ENCODE peak calls at places on chromosome 20, in ten cellular contexts. N is RWPE1; I is right cardiac atrium; G is stimulated activated CD8-positive, alpha-beta memory T cell treated with anti-CD3 and anti-CD28 coated beads, Interleukin-15, amount 100 ng/mL, for 1 hour; P is mucosa of descending colon; C is H1; U is MM.1S; W is right lobe of liver; Y is NCI-H345; O is T-helper 17 cell. V is an unnamed sample.

GRCh38 chr20:15616626-15617025 is 956.6 kb downstream of the KIF16B start:
- DNase-seq in N (no peak), I (no peak), G (no peak), P (no peak), C (no peak), U (no peak), W (no peak), Y (no peak), O (no peak), V (no peak)

GRCh38 chr20:49091762-49092161 is 45.6 kb downstream of the CSE1L start:
- DNase-seq in N (no peak), I (no peak), G (no peak), P (no peak), C (no peak), U (no peak), W (no peak), Y (no peak), O (no peak), V (no peak)

GRCh38 chr20:3189561-3190131 is 14.8 kb downstream of the DDRGK1 start:
- DNase-seq in N (no peak), I (no peak), G (no peak), P (no peak), C (no peak), U (no peak), W (no peak), Y (no peak), O (no peak), V (no peak)

GRCh38 chr20:8996817-8997512 is 71.9 kb upstream of the PLCB4 start:
- DNase-seq in N (no peak), I (no peak), G (no peak), P (no peak), C (no peak), U (no peak), W (no peak), Y (no peak), O (no peak), V (no peak)

GRCh38 chr20:64113444-64113775 is 6.0 kb upstream of the NPBWR2 start:
- DNase-seq in N (no peak), I (no peak), G (no peak), P (no peak), C (no peak), U (no peak), W (peak; percentile 30), Y (no peak), O (no peak), V (no peak)

GRCh38 chr20:51972031-51972430 is 169.7 kb upstream of the SALL4 start:
- DNase-seq in N (no peak), I (no peak), G (no peak), P (no peak), C (no peak), U (no peak), W (no peak), Y (no peak), O (no peak), V (no peak)

GRCh38 chr20:63835031-63835858 is 4.2 kb upstream of the ZBTB46 start:
- DNase-seq in N (peak; percentile 99), I (peak; percentile 96), G (no peak), P (peak; percentile 85), C (peak; percentile 88), U (no peak), W (peak; percentile 84), Y (peak; percentile 71), O (no peak), V (no peak)

GRCh38 chr20:35273449-35274171 is 4.3 kb downstream of the MMP24OS start:
- DNase-seq in N (no peak), I (no peak), G (no peak), P (no peak), C (no peak), U (no peak), W (peak; percentile 65), Y (no peak), O (no peak), V (no peak)

GRCh38 chr20:51237278-51237677 is 214.4 kb upstream of the KCNG1 start:
- DNase-seq in N (no peak), I (no peak), G (no peak), P (no peak), C (no peak), U (no peak), W (no peak), Y (no peak), O (no peak), V (no peak)

GRCh38 chr20:3420211-3420707 is 12.8 kb upstream of the DNAAF9 start:
- DNase-seq in N (peak; percentile 45), I (peak; percentile 66), G (no peak), P (peak; percentile 28), C (no peak), U (no peak), W (no peak), Y (peak; percentile 90), O (no peak), V (peak; percentile 1)

GRCh38 chr20:24339179-24339578 is 130.2 kb upstream of the SYNDIG1 start:
- DNase-seq in N (peak; percentile 71), I (no peak), G (no peak), P (no peak), C (no peak), U (no peak), W (no peak), Y (no peak), O (no peak), V (no peak)

GRCh38 chr20:37408202-37408929 is 62.4 kb downstream of the SRC start:
- DNase-seq in N (no peak), I (peak; percentile 45), G (no peak), P (no peak), C (peak; percentile 46), U (no peak), W (no peak), Y (no peak), O (no peak), V (no peak)

GRCh38 chr20:23135449-23136447 is 49.6 kb upstream of the CD93 start:
- DNase-seq in N (no peak), I (peak; percentile 78), G (no peak), P (no peak), C (no peak), U (no peak), W (peak; percentile 46), Y (no peak), O (no peak), V (no peak)

GRCh38 chr20:44739952-44740351 is 5.7 kb upstream of the KCNK15 start:
- DNase-seq in N (no peak), I (no peak), G (no peak), P (no peak), C (no peak), U (no peak), W (no peak), Y (peak; percentile 10), O (no peak), V (no peak)

GRCh38 chr20:24692429-24693190 is 223.2 kb downstream of the SYNDIG1 start:
- DNase-seq in N (no peak), I (no peak), G (no peak), P (no peak), C (peak; percentile 37), U (no peak), W (peak; percentile 25), Y (no peak), O (no peak), V (no peak)

GRCh38 chr20:37383229-37383989 is 37.5 kb downstream of the SRC start:
- DNase-seq in N (peak; percentile 84), I (no peak), G (no peak), P (no peak), C (no peak), U (no peak), W (peak; percentile 40), Y (no peak), O (no peak), V (no peak)